ENCODE peak calls at places on chromosomes 12 and 14, in four cellular contexts. O, P, K and F are unnamed samples.

GRCh38 chr12:319116-319515 is 56.5 kb upstream of the SLC6A13 start:
- DNase-seq in K (no peak), O (no peak), P (no peak), F (no peak)

GRCh38 chr12:15774819-15775218 is 14.4 kb downstream of the EPS8 start:
- DNase-seq in O (no peak), P (no peak), K (no peak), F (no peak)

GRCh38 chr12:12943589-12944260 is 8.2 kb downstream of the GPRC5D start:
- DNase-seq in K (no peak), O (peak; percentile 76), P (no peak), F (no peak)

GRCh38 chr14:39432619-39433451 is 602 bp upstream of the FBXO33 start:
- DNase-seq in P (peak; percentile 43), O (peak; percentile 22), K (peak; percentile 45), F (peak; percentile 49)

GRCh38 chr12:38961683-38962082 is 56.3 kb upstream of the CPNE8 start:
- DNase-seq in O (no peak), K (no peak), P (no peak), F (no peak)

GRCh38 chr12:6778212-6778570 is 5.9 kb downstream of the LAG3 start:
- DNase-seq in K (no peak), O (no peak), P (no peak), F (no peak)

GRCh38 chr12:119728437-119728730 is 60.5 kb downstream of the PRKAB1 start:
- DNase-seq in P (no peak), K (no peak), O (no peak), F (no peak)

GRCh38 chr14:53701108-53701875 is 255.3 kb downstream of the BMP4 start:
- DNase-seq in P (no peak), O (no peak), K (no peak), F (no peak)

GRCh38 chr12:124490584-124491305 is 76.7 kb downstream of the NCOR2 start:
- DNase-seq in P (no peak), K (no peak), O (no peak), F (no peak)

GRCh38 chr12:89756638-89757321 is 48.1 kb upstream of the ATP2B1 start:
- DNase-seq in O (peak; percentile 99), K (peak; percentile 94), P (peak; percentile 19), F (peak; percentile 64)

GRCh38 chr12:44459569-44459968 is 416.5 kb downstream of the NELL2 start:
- DNase-seq in O (no peak), K (no peak), P (no peak), F (no peak)

GRCh38 chr12:42810006-42810405 is 220.5 kb upstream of the PRICKLE1 start:
- DNase-seq in K (no peak), O (no peak), P (no peak), F (no peak)